ENCODE peak calls at places on chromosome 11, in four cellular contexts. One of them, this sample, is unnamed.

GRCh38 chr11:58301576-58301975 is 33.5 kb upstream of the OR10W1 start:
- DNase-seq in GM12878: no peak
- DNase-seq in K562: no peak
- DNase-seq in H1: no peak
- DNase-seq in this sample: no peak

GRCh38 chr11:77761481-77761880 is 59.0 kb downstream of the RSF1 start:
- DNase-seq in GM12878: no peak
- DNase-seq in K562: no peak
- DNase-seq in H1: no peak
- DNase-seq in this sample: no peak

GRCh38 chr11:34809191-34810106 is 106.7 kb downstream of the APIP start:
- DNase-seq in GM12878: no peak
- DNase-seq in K562: peak; percentile 66
- DNase-seq in H1: no peak
- DNase-seq in this sample: no peak

GRCh38 chr11:77411238-77411637 is 62.7 kb downstream of the PAK1 start:
- DNase-seq in GM12878: no peak
- DNase-seq in K562: no peak
- DNase-seq in H1: no peak
- DNase-seq in this sample: no peak

GRCh38 chr11:111676878-111677585 is 74.8 kb downstream of the SIK2 start:
- DNase-seq in GM12878: no peak
- DNase-seq in K562: no peak
- DNase-seq in H1: no peak
- DNase-seq in this sample: no peak

GRCh38 chr11:109298865-109299264 is 123.1 kb upstream of the C11orf87 start:
- DNase-seq in GM12878: no peak
- DNase-seq in K562: no peak
- DNase-seq in H1: no peak
- DNase-seq in this sample: no peak

GRCh38 chr11:79314906-79315689 is 125.7 kb downstream of the TENM4 start:
- DNase-seq in GM12878: no peak
- DNase-seq in K562: no peak
- DNase-seq in H1: peak; percentile 56
- DNase-seq in this sample: no peak

GRCh38 chr11:597166-597725 is 18.5 kb downstream of the IRF7 start:
- DNase-seq in GM12878: no peak
- DNase-seq in K562: no peak
- DNase-seq in H1: peak; percentile 77
- DNase-seq in this sample: no peak

GRCh38 chr11:84981296-84981695 is 645.8 kb downstream of the DLG2 start:
- DNase-seq in GM12878: no peak
- DNase-seq in K562: no peak
- DNase-seq in H1: no peak
- DNase-seq in this sample: no peak

GRCh38 chr11:118171274-118172062 is 5.0 kb downstream of the SCN2B start:
- DNase-seq in GM12878: no peak
- DNase-seq in K562: peak; percentile 87
- DNase-seq in H1: peak; percentile 92
- DNase-seq in this sample: peak; percentile 56

GRCh38 chr11:72141066-72141465 is 5.5 kb downstream of the FOLR3 start:
- DNase-seq in GM12878: no peak
- DNase-seq in K562: no peak
- DNase-seq in H1: no peak
- DNase-seq in this sample: no peak

GRCh38 chr11:10205928-10206327 is 88.1 kb downstream of the SBF2 start:
- DNase-seq in GM12878: no peak
- DNase-seq in K562: no peak
- DNase-seq in H1: no peak
- DNase-seq in this sample: no peak

GRCh38 chr11:131584694-131585592 is 214.5 kb downstream of the NTM start:
- DNase-seq in GM12878: no peak
- DNase-seq in K562: peak; percentile 19
- DNase-seq in H1: peak; percentile 91
- DNase-seq in this sample: no peak

GRCh38 chr11:66113132-66113856 is 43.2 kb downstream of the PACS1 start:
- DNase-seq in GM12878: no peak
- DNase-seq in K562: no peak
- DNase-seq in H1: no peak
- DNase-seq in this sample: peak; percentile 53

GRCh38 chr11:2377511-2378443 is 667 bp downstream of the CD81 start:
- DNase-seq in GM12878: no peak
- DNase-seq in K562: peak; percentile 81
- DNase-seq in H1: peak; percentile 73
- DNase-seq in this sample: no peak

GRCh38 chr11:116707746-116708145 is 65.0 kb downstream of the BUD13 start:
- DNase-seq in GM12878: no peak
- DNase-seq in K562: no peak
- DNase-seq in H1: no peak
- DNase-seq in this sample: no peak

GRCh38 chr11:1573847-1574255 is 1.8 kb upstream of the DUSP8 start:
- DNase-seq in GM12878: no peak
- DNase-seq in K562: no peak
- DNase-seq in H1: peak; percentile 83
- DNase-seq in this sample: no peak

GRCh38 chr11:126720539-126721235 is 279.9 kb downstream of the KIRREL3 start:
- DNase-seq in GM12878: no peak
- DNase-seq in K562: no peak
- DNase-seq in H1: no peak
- DNase-seq in this sample: no peak

GRCh38 chr11:74739546-74740270 is 8.5 kb upstream of the CHRDL2 start:
- DNase-seq in GM12878: no peak
- DNase-seq in K562: peak; percentile 78
- DNase-seq in H1: no peak
- DNase-seq in this sample: peak; percentile 69

GRCh38 chr11:126702987-126703386 is 297.6 kb downstream of the KIRREL3 start:
- DNase-seq in GM12878: no peak
- DNase-seq in K562: no peak
- DNase-seq in H1: no peak
- DNase-seq in this sample: no peak

GRCh38 chr11:47161134-47161854 is 15.4 kb downstream of the ARFGAP2 start:
- DNase-seq in GM12878: no peak
- DNase-seq in K562: peak; percentile 87
- DNase-seq in H1: peak; percentile 90
- DNase-seq in this sample: peak; percentile 63

GRCh38 chr11:101477926-101478325 is 105.9 kb downstream of the TRPC6 start:
- DNase-seq in GM12878: no peak
- DNase-seq in K562: no peak
- DNase-seq in H1: no peak
- DNase-seq in this sample: no peak

GRCh38 chr11:121323208-121323607 is 30.6 kb downstream of the SC5D start:
- DNase-seq in GM12878: no peak
- DNase-seq in K562: no peak
- DNase-seq in H1: no peak
- DNase-seq in this sample: no peak

GRCh38 chr11:99068832-99069231 is 48.1 kb downstream of the CNTN5 start:
- DNase-seq in GM12878: no peak
- DNase-seq in K562: no peak
- DNase-seq in H1: no peak
- DNase-seq in this sample: no peak

GRCh38 chr11:119567667-119568582 is 145.0 kb upstream of the THY1 start:
- DNase-seq in GM12878: peak; percentile 56
- DNase-seq in K562: no peak
- DNase-seq in H1: no peak
- DNase-seq in this sample: no peak

GRCh38 chr11:1878134-1879031 is 13.3 kb downstream of the PRR33 start:
- DNase-seq in GM12878: no peak
- DNase-seq in K562: no peak
- DNase-seq in H1: no peak
- DNase-seq in this sample: no peak

GRCh38 chr11:111531687-111532364 is 8.7 kb upstream of the LAYN start:
- DNase-seq in GM12878: peak; percentile 8
- DNase-seq in K562: no peak
- DNase-seq in H1: no peak
- DNase-seq in this sample: no peak

GRCh38 chr11:14741195-14741594 is 97.6 kb downstream of the PDE3B start:
- DNase-seq in GM12878: no peak
- DNase-seq in K562: no peak
- DNase-seq in H1: no peak
- DNase-seq in this sample: peak; percentile 67

GRCh38 chr11:73325036-73325981 is 17.2 kb downstream of the ARHGEF17 start:
- DNase-seq in GM12878: peak; percentile 83
- DNase-seq in K562: no peak
- DNase-seq in H1: no peak
- DNase-seq in this sample: peak; percentile 66

GRCh38 chr11:7892751-7893356 is 38.2 kb downstream of the OR10A6 start:
- DNase-seq in GM12878: no peak
- DNase-seq in K562: peak; percentile 53
- DNase-seq in H1: no peak
- DNase-seq in this sample: peak; percentile 36

GRCh38 chr11:119340335-119341221 is at the start of gene C1QTNF5:
- DNase-seq in GM12878: no peak
- DNase-seq in K562: no peak
- DNase-seq in H1: peak; percentile 70
- DNase-seq in this sample: no peak

GRCh38 chr11:104476454-104476853 is 312.5 kb upstream of the PDGFD start:
- DNase-seq in GM12878: no peak
- DNase-seq in K562: no peak
- DNase-seq in H1: no peak
- DNase-seq in this sample: no peak

GRCh38 chr11:19673924-19674390 is 38.7 kb upstream of the NAV2 start:
- DNase-seq in GM12878: no peak
- DNase-seq in K562: no peak
- DNase-seq in H1: peak; percentile 54
- DNase-seq in this sample: no peak
- TF ChIP-seq RAD21 in GM12878: no peak
- TF ChIP-seq RAD21 in K562: no peak
- TF ChIP-seq RAD21 in H1: no peak
- TF ChIP-seq RAD21 in this sample: no peak

DNA sequence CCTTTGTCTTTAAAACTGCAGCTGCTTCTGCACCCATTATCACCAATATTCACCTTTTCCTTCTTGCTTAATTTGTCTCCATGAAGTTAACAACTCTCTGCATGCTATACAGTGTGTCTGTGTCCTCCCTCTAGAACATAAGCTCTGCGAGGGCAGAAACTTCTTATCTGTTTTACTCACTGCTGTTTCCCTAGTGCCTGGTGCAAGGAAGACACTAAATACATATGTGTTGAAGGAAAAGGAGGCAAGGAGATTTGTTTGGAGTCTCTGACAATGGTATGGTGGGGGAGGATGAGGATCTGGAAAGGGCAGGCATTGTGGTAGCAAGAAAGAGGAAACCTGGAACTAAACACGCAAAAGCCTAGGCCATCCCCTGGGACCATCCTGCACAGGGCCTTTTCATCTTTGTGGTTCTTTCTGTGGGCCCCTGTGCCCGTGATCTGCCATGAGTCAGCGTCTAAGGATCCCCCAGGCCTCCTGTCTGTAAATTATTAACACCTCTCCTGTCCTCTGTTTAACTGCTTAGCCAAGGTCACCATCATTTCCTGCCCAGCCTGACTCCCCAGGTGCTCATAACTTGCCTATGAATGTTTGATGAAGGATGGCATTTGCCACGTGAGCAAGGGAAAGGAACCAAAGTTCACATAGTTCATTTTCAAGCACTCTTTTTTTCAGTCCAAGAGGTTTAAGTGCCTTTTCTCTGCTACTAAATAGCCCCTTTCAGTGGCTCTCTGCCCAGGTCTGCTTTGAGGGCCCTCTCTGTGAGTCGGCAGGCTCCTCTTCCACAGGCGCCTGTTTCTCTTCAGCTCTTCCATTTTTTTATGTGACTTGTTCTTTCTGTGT is 131.1 kb downstream of the RASSF10 start:
- DNase-seq in GM12878: peak; percentile 57
- DNase-seq in K562: no peak
- DNase-seq in H1: no peak
- DNase-seq in this sample: peak; percentile 100
- TF ChIP-seq GABPA in GM12878: no peak
- TF ChIP-seq GABPA in K562: no peak
- TF ChIP-seq GABPA in H1: no peak
- TF ChIP-seq GABPA in this sample: peak; percentile 64

GRCh38 chr11:133952199-133953190 is 4.3 kb downstream of the IGSF9B start:
- DNase-seq in GM12878: no peak
- DNase-seq in K562: no peak
- DNase-seq in H1: no peak
- DNase-seq in this sample: no peak

GRCh38 chr11:133950874-133951483 is 5.8 kb downstream of the IGSF9B start:
- DNase-seq in GM12878: no peak
- DNase-seq in K562: no peak
- DNase-seq in H1: peak; percentile 67
- DNase-seq in this sample: no peak

GRCh38 chr11:133953571-133953970 is 3.2 kb downstream of the IGSF9B start:
- DNase-seq in GM12878: no peak
- DNase-seq in K562: no peak
- DNase-seq in H1: no peak
- DNase-seq in this sample: no peak

GRCh38 chr11:133953999-133954398 is 2.8 kb downstream of the IGSF9B start:
- DNase-seq in GM12878: no peak
- DNase-seq in K562: no peak
- DNase-seq in H1: no peak
- DNase-seq in this sample: no peak

GRCh38 chr11:133951484-133952198 is 5.1 kb downstream of the IGSF9B start:
- DNase-seq in GM12878: no peak
- DNase-seq in K562: no peak
- DNase-seq in H1: peak; percentile 71
- DNase-seq in this sample: no peak
- TF ChIP-seq EZH2 in GM12878: no peak
- TF ChIP-seq EZH2 in K562: no peak
- TF ChIP-seq EZH2 in H1: peak; percentile 11
- TF ChIP-seq EZH2 in this sample: no peak

GRCh38 chr11:26947379-26947844 is 46.5 kb upstream of the FIBIN start:
- DNase-seq in GM12878: no peak
- DNase-seq in K562: no peak
- DNase-seq in H1: no peak
- DNase-seq in this sample: no peak

GRCh38 chr11:26944866-26945664 is 48.8 kb upstream of the FIBIN start:
- DNase-seq in GM12878: no peak
- DNase-seq in K562: no peak
- DNase-seq in H1: no peak
- DNase-seq in this sample: no peak

GRCh38 chr11:26946209-26946828 is 47.6 kb upstream of the FIBIN start:
- DNase-seq in GM12878: no peak
- DNase-seq in K562: no peak
- DNase-seq in H1: no peak
- DNase-seq in this sample: no peak

GRCh38 chr11:26947904-26948639 is 45.8 kb upstream of the FIBIN start:
- DNase-seq in GM12878: no peak
- DNase-seq in K562: no peak
- DNase-seq in H1: no peak
- DNase-seq in this sample: no peak

GRCh38 chr11:26943636-26944035 is 50.3 kb upstream of the FIBIN start:
- DNase-seq in GM12878: no peak
- DNase-seq in K562: no peak
- DNase-seq in H1: no peak
- DNase-seq in this sample: no peak
- TF ChIP-seq RAD21 in GM12878: no peak
- TF ChIP-seq RAD21 in K562: no peak
- TF ChIP-seq RAD21 in H1: no peak
- TF ChIP-seq RAD21 in this sample: no peak

This sample was measured in HepG2.